ENCODE peak calls at places on chromosomes 2 and 18, in ten cellular contexts. B, L, Q, X, S, Y, Z, T, V and A are unnamed samples.

GRCh38 chr2:231483398-231484329 is 19.4 kb upstream of the NCL start:
- DNase-seq in B (peak), L (no peak), Q (no peak), X (no peak), S (peak), Y (no peak), Z (peak), T (peak), V (peak), A (no peak)

GRCh38 chr18:3584897-3585460 is 135.0 kb downstream of the TGIF1 start:
- DNase-seq in B (no peak), L (no peak), Q (no peak), X (no peak), S (no peak), Y (no peak), Z (no peak), T (no peak), V (no peak), A (no peak)

GRCh38 chr2:102929721-102930120 is 167.9 kb downstream of the TMEM182 start:
- DNase-seq in B (no peak), L (no peak), Q (no peak), X (no peak), S (no peak), Y (no peak), Z (no peak), T (no peak), V (no peak), A (no peak)

GRCh38 chr2:147460140-147460539 is 384.7 kb upstream of the ACVR2A start:
- DNase-seq in B (no peak), L (no peak), Q (peak), X (no peak), S (no peak), Y (no peak), Z (no peak), T (no peak), V (no peak), A (peak)

GRCh38 chr2:11256166-11256565 is 88.3 kb downstream of the ROCK2 start:
- DNase-seq in B (no peak), L (no peak), Q (no peak), X (no peak), S (no peak), Y (no peak), Z (no peak), T (no peak), V (no peak), A (no peak)

GRCh38 chr2:148927010-148927409 is 52.0 kb downstream of the KIF5C start:
- DNase-seq in B (peak), L (no peak), Q (no peak), X (no peak), S (peak), Y (no peak), Z (no peak), T (peak), V (no peak), A (no peak)

GRCh38 chr2:95026471-95027368 is 1.2 kb downstream of the MAL start:
- DNase-seq in B (no peak), L (no peak), Q (no peak), X (peak), S (no peak), Y (no peak), Z (no peak), T (no peak), V (no peak), A (no peak)

GRCh38 chr2:141911485-141912066 is 219.2 kb downstream of the LRP1B start:
- DNase-seq in B (no peak), L (peak), Q (no peak), X (peak), S (no peak), Y (peak), Z (no peak), T (no peak), V (no peak), A (no peak)

GRCh38 chr2:200590090-200590489 is 4.3 kb downstream of the AOX1 start:
- DNase-seq in B (no peak), L (no peak), Q (peak), X (no peak), S (no peak), Y (no peak), Z (no peak), T (no peak), V (peak), A (peak)

GRCh38 chr18:2905802-2906521 is 59.2 kb downstream of the EMILIN2 start:
- DNase-seq in B (peak), L (peak), Q (peak), X (peak), S (peak), Y (no peak), Z (no peak), T (peak), V (peak), A (peak)

GRCh38 chr2:19356545-19357382 is 1.7 kb downstream of the OSR1 start:
- DNase-seq in B (no peak), L (no peak), Q (no peak), X (no peak), S (no peak), Y (peak), Z (no peak), T (no peak), V (no peak), A (no peak)
- H3K4me3 ChIP-seq in B (peak), L (no peak), Q (peak), X (peak), S (peak), Y (peak), Z (peak), T (peak), V (peak), A (peak)

DNA sequence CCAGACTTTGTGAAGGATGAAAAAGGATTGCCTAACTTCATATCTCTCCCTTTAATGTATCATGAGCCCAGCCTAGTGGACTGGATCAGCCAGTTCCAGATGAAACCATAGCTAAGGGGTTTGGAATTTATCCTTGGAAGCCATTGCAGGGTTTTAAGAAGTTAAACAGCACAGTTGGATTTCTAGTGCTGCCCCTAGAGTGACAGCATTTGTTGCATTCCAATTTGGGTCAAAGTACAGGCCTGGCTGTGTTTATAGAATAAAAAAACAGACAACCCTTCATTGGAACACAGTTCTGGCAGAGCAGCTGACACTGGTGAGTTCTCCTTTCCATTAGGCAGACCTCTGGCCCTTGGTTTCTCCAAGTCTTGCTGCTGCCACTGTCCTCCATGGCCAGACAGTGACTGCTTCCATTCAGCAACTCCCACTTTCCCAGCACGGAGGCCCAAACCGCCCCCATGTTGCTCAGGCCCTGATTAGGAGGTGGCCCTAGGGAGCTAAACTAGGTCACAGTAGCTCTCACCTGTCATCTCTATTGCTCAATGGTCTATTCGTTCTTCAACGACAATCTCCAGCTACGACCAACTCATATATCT is 8.0 kb downstream of the GPR39 start:
- DNase-seq in B (no peak), L (no peak), Q (peak), X (no peak), S (no peak), Y (peak), Z (no peak), T (no peak), V (no peak), A (no peak)
- TF ChIP-seq CTCF in B (no peak), L (no peak), Q (no peak), X (no peak), S (no peak), Y (peak), Z (no peak), T (no peak), V (no peak), A (no peak)

DNA sequence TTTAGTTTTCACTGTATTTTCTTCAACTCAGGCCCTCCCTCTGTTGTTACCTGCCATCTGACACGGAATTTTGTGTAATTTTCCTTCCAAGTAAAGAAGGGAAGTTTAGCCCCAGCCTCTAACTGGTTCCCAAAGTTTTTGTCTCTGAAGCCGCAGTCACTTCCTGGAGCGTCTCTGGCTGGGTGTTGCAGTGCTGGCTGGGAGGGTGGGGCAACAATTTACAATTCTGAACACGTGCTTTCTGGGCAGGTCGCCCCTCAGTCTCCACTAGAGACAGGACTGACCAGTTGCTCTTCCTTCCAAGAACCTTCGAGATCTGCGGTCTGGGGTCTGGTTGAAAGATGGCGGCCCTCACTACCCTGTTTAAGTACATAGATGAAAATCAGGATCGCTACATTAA is 3.5 kb downstream of the CNDP2 start:
- DNase-seq in B (peak), L (no peak), Q (peak), X (peak), S (peak), Y (no peak), Z (peak), T (peak), V (peak), A (peak)
- TF ChIP-seq POLR2A in B (no peak), L (no peak), Q (no peak), X (no peak), S (no peak), Y (no peak), Z (no peak), T (peak), V (no peak), A (no peak)

GRCh38 chr2:98505991-98506664 is 61.5 kb downstream of the INPP4A start:
- DNase-seq in B (no peak), L (no peak), Q (no peak), X (no peak), S (peak), Y (no peak), Z (no peak), T (no peak), V (peak), A (no peak)

GRCh38 chr2:98502556-98503335 is 58.1 kb downstream of the INPP4A start:
- DNase-seq in B (no peak), L (no peak), Q (no peak), X (no peak), S (no peak), Y (peak), Z (no peak), T (no peak), V (peak), A (peak)

GRCh38 chr2:98503481-98504096 is 58.9 kb downstream of the INPP4A start:
- DNase-seq in B (no peak), L (no peak), Q (no peak), X (no peak), S (no peak), Y (peak), Z (no peak), T (no peak), V (peak), A (peak)

GRCh38 chr2:98505311-98505808 is 60.7 kb downstream of the INPP4A start:
- DNase-seq in B (peak), L (no peak), Q (no peak), X (peak), S (peak), Y (no peak), Z (no peak), T (peak), V (peak), A (no peak)

DNA sequence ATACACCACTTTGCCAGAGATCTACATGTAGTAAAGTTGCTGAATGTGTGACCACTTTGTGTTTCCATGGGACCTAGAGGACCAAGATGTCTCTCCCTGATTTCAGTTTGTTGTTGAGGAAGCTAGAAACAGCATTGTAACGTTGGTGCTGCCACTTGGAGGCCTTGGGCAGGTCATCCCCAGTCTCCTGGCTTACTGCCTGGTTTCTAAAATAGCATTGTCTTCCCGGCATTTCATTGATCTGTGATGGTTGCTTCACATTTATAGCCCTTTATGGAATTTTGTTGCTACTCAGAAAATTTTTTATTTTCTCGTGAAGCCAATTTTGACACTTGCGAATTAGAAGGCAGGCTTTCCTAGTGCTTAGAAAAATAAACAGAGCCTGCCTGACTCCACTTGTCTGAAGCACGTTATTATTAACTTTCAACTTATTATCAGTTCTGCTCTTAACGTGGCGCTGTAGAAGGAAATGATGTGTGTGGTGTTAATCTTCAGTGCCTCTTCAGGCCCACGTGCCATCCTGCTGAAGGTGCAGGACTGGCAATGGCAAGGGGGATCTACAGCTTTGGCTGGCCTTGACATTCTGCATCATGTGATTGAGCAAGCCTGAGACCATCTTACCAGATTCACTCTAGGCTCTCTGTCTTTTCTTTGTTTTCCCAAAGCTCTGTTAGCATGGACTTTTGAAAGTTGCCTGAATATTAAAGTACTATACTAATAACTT is 59.9 kb downstream of the INPP4A start:
- DNase-seq in B (peak), L (no peak), Q (no peak), X (no peak), S (no peak), Y (no peak), Z (no peak), T (no peak), V (peak), A (peak)
- H3K4me3 ChIP-seq in B (no peak), L (no peak), Q (no peak), X (no peak), S (peak), Y (no peak), Z (no peak), T (no peak), V (no peak), A (no peak)

GRCh38 chr18:42568773-42569172 is 546.7 kb downstream of the RIT2 start:
- DNase-seq in B (no peak), L (no peak), Q (no peak), X (no peak), S (no peak), Y (no peak), Z (no peak), T (no peak), V (no peak), A (no peak)
- TF ChIP-seq CTCF in B (no peak), L (no peak), Q (no peak), X (no peak), S (no peak), Y (no peak), Z (no peak), T (no peak), V (no peak), A (no peak)

GRCh38 chr2:237668440-237668839 is 41.1 kb downstream of the LRRFIP1 start:
- DNase-seq in B (no peak), L (no peak), Q (no peak), X (no peak), S (no peak), Y (no peak), Z (no peak), T (no peak), V (peak), A (no peak)

GRCh38 chr2:237669129-237669627 is 41.8 kb downstream of the LRRFIP1 start:
- DNase-seq in B (no peak), L (no peak), Q (no peak), X (no peak), S (no peak), Y (no peak), Z (no peak), T (no peak), V (no peak), A (no peak)

GRCh38 chr2:237671466-237672173 is 44.2 kb downstream of the LRRFIP1 start:
- DNase-seq in B (no peak), L (no peak), Q (no peak), X (no peak), S (peak), Y (no peak), Z (no peak), T (no peak), V (peak), A (no peak)

GRCh38 chr2:237670641-237671040 is 43.3 kb downstream of the LRRFIP1 start:
- DNase-seq in B (peak), L (no peak), Q (no peak), X (no peak), S (peak), Y (no peak), Z (no peak), T (no peak), V (peak), A (no peak)

GRCh38 chr2:237669628-237670351 is 42.4 kb downstream of the LRRFIP1 start:
- DNase-seq in B (peak), L (peak), Q (peak), X (no peak), S (peak), Y (peak), Z (no peak), T (peak), V (peak), A (peak)
- TF ChIP-seq POLR2A in B (no peak), L (no peak), Q (no peak), X (no peak), S (no peak), Y (peak), Z (no peak), T (no peak), V (no peak), A (no peak)